ENCODE peak calls at places on chromosomes 16 and 17, in nine cellular contexts. Y is astrocyte, Q is mammary epithelial cell, P is left lung, C is fibroblast of mammary gland, E is heart right ventricle, T is ovary, J is cardiac muscle cell, R is AG04450. M is an unnamed sample.

GRCh38 chr16:12661656-12662172 is 142.0 kb downstream of the CPPED1 start:
- DNase-seq in Y (no peak), T (no peak), P (no peak), E (no peak), J (peak), C (peak), R (no peak), Q (peak), M (peak)

GRCh38 chr17:81049372-81049911 is 14.5 kb downstream of the BAIAP2 start:
- DNase-seq in C (no peak), J (no peak), T (no peak), P (no peak), E (no peak), Y (no peak), Q (no peak), R (no peak), M (no peak)

GRCh38 chr16:87317766-87318121 is 552 bp upstream of the C16orf95 start:
- DNase-seq in Y (peak), C (peak), T (peak), J (peak), P (peak), Q (peak), R (peak), E (peak), M (peak)

GRCh38 chr17:59378621-59379194 is 47.3 kb downstream of the YPEL2 start:
- DNase-seq in Y (peak), R (peak), T (no peak), Q (no peak), C (peak), J (peak), P (no peak), E (no peak), M (peak)

GRCh38 chr16:82629441-82630027 is 2.8 kb downstream of the CDH13 start:
- DNase-seq in Y (peak), J (peak), R (no peak), T (no peak), C (peak), P (no peak), E (no peak), Q (peak), M (peak)

GRCh38 chr16:89798126-89798525 is 18.3 kb downstream of the FANCA start:
- DNase-seq in T (no peak), E (no peak), P (peak), C (no peak), Q (no peak), J (no peak), R (no peak), Y (no peak), M (no peak)

GRCh38 chr17:38466346-38467315 is 38.4 kb downstream of the ARHGAP23 start:
- DNase-seq in R (no peak), T (no peak), P (no peak), C (no peak), J (no peak), Q (no peak), Y (no peak), E (no peak), M (no peak)

GRCh38 chr17:39667262-39668140 is 752 bp upstream of the PNMT start:
- DNase-seq in Y (no peak), P (peak), J (no peak), Q (no peak), E (peak), R (no peak), C (no peak), T (no peak), M (no peak)

GRCh38 chr17:69460963-69461922 is 46.7 kb downstream of the MAP2K6 start:
- DNase-seq in J (no peak), P (no peak), Q (no peak), Y (no peak), C (no peak), E (no peak), R (no peak), T (no peak), M (no peak)

DNA sequence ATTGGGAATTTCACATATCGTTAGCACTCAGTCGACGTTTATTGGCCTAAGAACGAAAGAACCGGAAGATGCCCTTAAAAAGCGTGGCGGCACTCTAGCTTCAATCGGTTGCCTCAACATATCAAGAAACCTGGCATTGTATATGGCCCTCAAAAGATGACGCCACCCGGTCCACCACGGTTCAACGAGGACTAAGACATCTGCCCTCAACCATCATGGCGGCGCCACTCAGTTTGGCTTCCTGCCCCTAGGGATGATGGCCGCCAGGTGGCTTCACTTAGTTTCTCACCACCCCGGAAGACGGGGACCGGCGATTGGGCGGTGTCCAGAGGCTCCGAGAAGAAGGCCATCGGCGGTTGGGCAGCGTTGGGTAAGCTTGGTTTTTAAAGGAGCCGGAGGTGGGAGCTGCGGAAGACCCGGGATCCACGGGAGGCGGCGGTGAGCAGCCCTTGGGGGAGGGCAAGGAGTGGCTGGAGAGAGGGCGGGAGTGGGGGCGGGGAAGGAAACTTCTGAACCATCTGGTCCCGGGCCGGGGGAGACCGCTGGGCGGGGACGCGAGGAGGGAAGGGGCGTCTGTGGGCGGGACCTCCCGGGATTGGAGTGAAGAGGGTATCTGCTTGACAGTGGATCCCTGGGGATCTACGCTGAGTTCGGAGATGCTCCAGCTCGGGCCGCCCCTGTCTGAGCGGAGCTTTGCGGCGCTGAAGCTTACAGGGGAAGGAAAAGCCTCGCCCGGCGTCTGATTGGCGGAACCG is at the start of gene PRR14:
- DNase-seq in Q (peak), T (peak), J (peak), C (peak), P (peak), R (peak), E (peak), Y (peak), M (peak)
- TF ChIP-seq CTCF in Q (no peak), T (no peak), J (no peak), C (no peak), P (peak), R (peak), E (peak), Y (no peak), M (peak)

GRCh38 chr17:48563385-48563838 is 14.7 kb downstream of the HOXB4 start:
- DNase-seq in T (no peak), C (no peak), R (no peak), P (no peak), Y (no peak), J (no peak), E (no peak), Q (peak), M (no peak)

GRCh38 chr17:48562934-48563333 is 15.2 kb downstream of the HOXB4 start:
- DNase-seq in Y (no peak), R (no peak), E (no peak), Q (no peak), T (no peak), P (no peak), J (no peak), C (no peak), M (no peak)

GRCh38 chr17:48563867-48564199 is 14.3 kb downstream of the HOXB4 start:
- DNase-seq in C (no peak), E (no peak), Y (no peak), R (no peak), P (no peak), T (no peak), Q (no peak), J (no peak), M (no peak)

GRCh38 chr17:48565024-48565558 is 13.1 kb downstream of the HOXB4 start:
- DNase-seq in E (no peak), J (no peak), T (no peak), Q (no peak), R (no peak), P (no peak), C (no peak), Y (no peak), M (no peak)

GRCh38 chr17:48564200-48565023 is 13.7 kb downstream of the HOXB4 start:
- DNase-seq in C (no peak), T (no peak), E (no peak), J (peak), Q (peak), P (no peak), R (no peak), Y (no peak), M (no peak)
- H3K4me3 ChIP-seq in C (peak), T (peak), E (peak), J (peak), Q (peak), P (no peak), R (peak), Y (peak), M (peak)

GRCh38 chr16:27512061-27512460 is 37.7 kb downstream of the GTF3C1 start:
- DNase-seq in Q (no peak), Y (no peak), J (no peak), E (no peak), C (no peak), P (no peak), R (no peak), T (no peak), M (no peak)

GRCh38 chr16:27516360-27516759 is 33.4 kb downstream of the GTF3C1 start:
- DNase-seq in C (no peak), J (no peak), Y (no peak), E (no peak), T (no peak), R (no peak), P (no peak), Q (no peak), M (no peak)

GRCh38 chr16:27514806-27515205 is 34.9 kb downstream of the GTF3C1 start:
- DNase-seq in Y (no peak), R (peak), C (no peak), J (no peak), E (peak), P (no peak), Q (no peak), T (no peak), M (no peak)

GRCh38 chr16:27518226-27518625 is 31.5 kb downstream of the GTF3C1 start:
- DNase-seq in Y (no peak), R (no peak), C (no peak), Q (no peak), T (no peak), P (no peak), J (no peak), E (no peak), M (no peak)

GRCh38 chr16:27515874-27516353 is 33.8 kb downstream of the GTF3C1 start:
- DNase-seq in R (no peak), Y (no peak), E (no peak), Q (peak), T (no peak), C (peak), J (peak), P (no peak), M (peak)
- TF ChIP-seq CTCF in R (peak), Y (peak), E (peak), Q (peak), T (no peak), C (peak), J (peak), P (peak), M (peak)

GRCh38 chr16:14353340-14353739 is 276.7 kb downstream of the PARN start:
- DNase-seq in Q (no peak), J (no peak), T (no peak), E (no peak), C (no peak), Y (no peak), P (no peak), R (no peak), M (no peak)

GRCh38 chr16:14351647-14352046 is 278.4 kb downstream of the PARN start:
- DNase-seq in C (no peak), J (no peak), Y (no peak), T (no peak), E (no peak), P (no peak), Q (no peak), R (no peak), M (no peak)

GRCh38 chr16:14357328-14357727 is 272.7 kb downstream of the PARN start:
- DNase-seq in T (no peak), Q (no peak), C (no peak), Y (no peak), J (no peak), P (no peak), E (no peak), R (no peak), M (no peak)

GRCh38 chr16:14356064-14356463 is 274.0 kb downstream of the PARN start:
- DNase-seq in C (no peak), Y (no peak), P (peak), T (no peak), E (no peak), R (no peak), Q (no peak), J (no peak), M (no peak)

GRCh38 chr16:14354561-14355351 is 275.3 kb downstream of the PARN start:
- DNase-seq in Y (no peak), Q (peak), J (peak), R (no peak), T (no peak), C (no peak), P (no peak), E (no peak), M (peak)
- H3K4me3 ChIP-seq in Y (no peak), Q (peak), J (no peak), R (no peak), T (no peak), C (peak), P (no peak), E (no peak), M (no peak)

DNA sequence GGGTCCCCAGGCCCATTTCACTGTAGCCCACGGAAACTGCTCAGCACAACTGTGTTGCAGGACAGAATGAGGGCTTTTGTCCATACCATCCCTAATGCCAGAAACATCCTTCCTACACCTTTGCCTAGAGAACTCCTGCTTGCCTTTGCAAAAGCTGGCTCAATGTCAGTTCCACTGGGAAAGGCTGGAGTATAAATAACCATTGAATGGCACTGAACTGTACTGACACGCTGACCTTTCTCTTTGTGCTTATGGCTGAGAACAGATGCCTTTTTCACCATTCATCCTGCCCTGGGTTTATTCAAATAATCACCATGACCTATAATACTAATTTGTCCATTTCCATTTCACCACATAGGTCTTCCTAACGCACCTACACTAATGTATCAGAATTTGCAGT is 300.3 kb downstream of the XYLT1 start:
- DNase-seq in E (no peak), T (no peak), J (no peak), R (no peak), Y (no peak), P (no peak), Q (no peak), C (no peak), M (no peak)
- TF ChIP-seq CTCF in E (no peak), T (no peak), J (no peak), R (no peak), Y (no peak), P (no peak), Q (no peak), C (no peak), M (no peak)

M was measured in fibroblast of pulmonary artery.